ENCODE peak calls at places on chromosomes 4 and X, in five cellular contexts. E is pons; T is stimulated activated CD8-positive, alpha-beta memory T cell treated with anti-CD3 and anti-CD28 coated beads, Interleukin-15, amount 100 ng/mL, for 24 hours; K is kidney glomerular epithelial cell; U is stimulated activated CD4-positive, alpha-beta T cell treated with anti-CD3 and anti-CD28 coated beads, Interleukin-2, amount 100 ng/mL, for 48 hours. D is an unnamed sample.

GRCh38 chrX:1316527-1316926 is 20.1 kb upstream of the IL3RA start:
- DNase-seq in K (no peak), U (peak), E (peak), T (no peak), D (no peak)

GRCh38 chr4:5203309-5203708 is 152.0 kb downstream of the STK32B start:
- DNase-seq in E (no peak), T (no peak), U (no peak), K (no peak), D (no peak)

GRCh38 chr4:244471-244870 is 60.8 kb downstream of the ZNF732 start:
- DNase-seq in E (peak), T (peak), K (no peak), U (peak), D (peak)

GRCh38 chrX:138858946-138859345 is 147.4 kb upstream of the FGF13 start:
- DNase-seq in E (no peak), T (no peak), K (no peak), U (no peak), D (no peak)

GRCh38 chr4:99859618-99860017 is 34.6 kb downstream of the LAMTOR3 start:
- DNase-seq in K (no peak), E (no peak), T (no peak), U (no peak), D (no peak)

GRCh38 chrX:50881028-50881427 is 29.5 kb upstream of the BMP15 start:
- DNase-seq in E (no peak), K (no peak), U (no peak), T (no peak), D (no peak)

GRCh38 chrX:96715412-96715940 is 30.8 kb downstream of the DIAPH2 start:
- DNase-seq in E (no peak), U (no peak), T (no peak), K (no peak), D (no peak)

GRCh38 chr4:122876456-122876855 is 45.9 kb downstream of the NUDT6 start:
- DNase-seq in K (no peak), U (no peak), T (no peak), E (no peak), D (no peak)

GRCh38 chr4:139245590-139245989 is 34.4 kb downstream of the MGARP start:
- DNase-seq in U (no peak), T (no peak), K (no peak), E (no peak), D (no peak)

GRCh38 chrX:52983526-52983925 is 25.2 kb upstream of the FAM156A start:
- DNase-seq in T (no peak), K (no peak), E (no peak), U (no peak), D (no peak)

GRCh38 chr4:101126044-101126443 is 221.3 kb downstream of the PPP3CA start:
- DNase-seq in T (no peak), E (no peak), U (no peak), K (no peak), D (no peak)

GRCh38 chr4:146632770-146633470 is 5.8 kb upstream of the POU4F2 start:
- DNase-seq in K (no peak), T (no peak), U (no peak), E (no peak), D (no peak)

GRCh38 chrX:22314692-22315091 is 42.0 kb downstream of the CBLL2 start:
- DNase-seq in T (no peak), K (no peak), U (no peak), E (peak), D (no peak)

GRCh38 chrX:67673741-67674274 is 130.0 kb downstream of the AR start:
- DNase-seq in U (no peak), E (no peak), K (no peak), T (no peak), D (no peak)